ENCODE peak calls at places on chromosomes 12 and 14, in five cellular contexts. M is neuronal stem cell, O is trophoblast cell, Q is mesenchymal stem cell, G is H1. F is an unnamed sample. For H3K9me3, the result is how much of the 10 kb centered on the place peaks cover.

GRCh38 chr14:97788846-97789528 is 991.8 kb downstream of the VRK1 start:
- DNase-seq in M (no peak), Q (no peak), O (no peak), G (no peak), F (no peak)

GRCh38 chr12:57615637-57616036 is 4.4 kb downstream of the ARHGEF25 start:
- DNase-seq in G (no peak), O (no peak), M (no peak), Q (no peak), F (no peak)

GRCh38 chr12:6275609-6276246 is 34.8 kb upstream of the PLEKHG6 start:
- DNase-seq in G (no peak), Q (no peak), O (no peak), M (no peak), F (no peak)

GRCh38 chr12:121065345-121065744 is 26.3 kb upstream of the OASL start:
- DNase-seq in G (no peak), O (no peak), M (no peak), Q (no peak), F (no peak)

GRCh38 chr14:92945544-92945943 is 22.6 kb downstream of the CHGA start:
- DNase-seq in Q (no peak), O (no peak), M (no peak), G (no peak), F (no peak)

GRCh38 chr12:56581418-56582145 is 48.5 kb downstream of the BAZ2A start:
- DNase-seq in Q (no peak), M (no peak), G (no peak), O (no peak), F (no peak)

GRCh38 chr14:51792819-51793218 is 67.6 kb upstream of the GNG2 start:
- DNase-seq in Q (peak), O (no peak), G (no peak), M (no peak), F (no peak)

GRCh38 chr12:39764944-39765560 is 145.4 kb upstream of the ABCD2 start:
- DNase-seq in G (no peak), M (peak), Q (peak), O (peak), F (no peak)

GRCh38 chr12:13097526-13097925 is 5.9 kb downstream of the GSG1 start:
- DNase-seq in G (no peak), M (no peak), O (peak), Q (no peak), F (no peak)

GRCh38 chr14:96102071-96102856 is 63.1 kb downstream of the C14orf132 start:
- DNase-seq in G (no peak), Q (no peak), M (no peak), O (peak), F (no peak)

GRCh38 chr12:96143827-96144226 is 50.3 kb upstream of the ELK3 start:
- DNase-seq in O (no peak), Q (no peak), G (no peak), M (no peak), F (no peak)

GRCh38 chr12:96143392-96143791 is 50.8 kb upstream of the ELK3 start:
- DNase-seq in Q (no peak), O (no peak), G (no peak), M (no peak), F (no peak)

GRCh38 chr12:96140110-96140509 is 54.1 kb upstream of the ELK3 start:
- DNase-seq in M (no peak), O (no peak), G (no peak), Q (peak), F (no peak)

GRCh38 chr12:96136720-96137378 is 57.3 kb upstream of the ELK3 start:
- DNase-seq in Q (peak), M (no peak), G (no peak), O (no peak), F (no peak)

DNA sequence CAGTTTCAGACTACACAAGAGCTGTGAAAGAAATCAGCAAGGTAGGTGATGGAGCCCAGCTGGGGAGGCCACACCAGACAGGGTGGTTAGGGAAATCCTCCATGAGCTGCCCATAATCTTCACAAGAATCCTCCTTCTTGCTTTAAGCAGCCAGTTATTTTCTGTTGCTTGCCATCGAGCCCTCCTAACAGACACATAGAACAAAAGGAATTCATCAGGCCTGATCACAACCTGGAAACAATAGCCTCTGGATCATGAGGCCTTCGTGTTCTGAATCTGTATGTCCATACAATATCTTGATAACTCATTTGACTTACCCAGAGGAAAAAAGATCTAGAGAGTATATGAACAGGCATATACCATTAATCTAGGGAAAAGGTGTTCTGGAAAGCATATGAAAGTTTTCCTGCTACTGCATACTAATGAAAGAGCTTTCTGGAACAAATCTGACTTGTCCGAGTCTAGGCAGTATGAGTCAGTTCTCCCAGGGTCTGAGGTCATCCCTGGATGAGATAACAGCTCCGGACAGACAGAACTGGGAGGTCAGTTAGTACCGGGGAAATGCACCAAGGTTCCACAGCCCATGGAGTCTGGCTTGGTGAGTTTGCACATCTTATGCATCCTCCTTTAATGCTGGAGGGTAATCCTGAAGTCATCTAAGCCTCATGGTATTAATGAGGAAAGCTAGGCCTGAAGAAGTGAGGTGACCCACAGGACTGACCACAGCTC is 52.8 kb upstream of the ELK3 start:
- DNase-seq in M (no peak), G (no peak), Q (peak), O (peak), F (no peak)
- H2BK12ac ChIP-seq in M (no peak), G (no peak), Q (no peak), O (no peak), F (no peak)

GRCh38 chr12:124928095-124928911 is 13.9 kb upstream of the UBC start:
- DNase-seq in G (no peak), M (no peak), Q (no peak), O (peak), F (peak)
- H3K23ac ChIP-seq in G (no peak), M (no peak), Q (no peak), O (no peak), F (no peak)

GRCh38 chr14:62357362-62357761 is 595.1 kb downstream of the SNAPC1 start:
- DNase-seq in M (no peak), G (no peak), O (no peak), Q (no peak), F (no peak)
- H3K9me3 ChIP-seq in M (under half), G (under half), O (under half), Q (under half), F (under half)

GRCh38 chr12:48288387-48289268 is 62.1 kb downstream of the ZNF641 start:
- DNase-seq in O (no peak), M (no peak), G (no peak), Q (no peak), F (no peak)
- H2BK12ac ChIP-seq in O (no peak), M (no peak), G (no peak), Q (no peak), F (no peak)

DNA sequence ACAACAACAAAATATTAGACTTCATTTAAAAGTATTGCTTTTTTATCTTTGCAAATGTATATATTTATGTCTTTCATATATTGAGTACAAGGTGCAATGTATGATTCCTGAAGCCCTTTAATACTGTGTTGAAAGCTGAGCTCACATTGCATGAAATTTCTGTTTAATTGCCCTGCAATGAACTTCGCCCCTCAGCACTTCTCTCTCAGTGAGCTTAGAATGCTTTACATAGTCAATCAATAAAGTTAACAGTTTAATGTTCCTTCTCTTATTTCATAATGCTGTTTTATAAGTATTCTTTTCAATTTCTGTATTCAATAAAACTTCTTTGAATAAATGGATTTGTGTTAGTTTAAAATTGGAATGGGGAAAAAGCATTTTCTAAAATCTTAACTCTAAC is 607.1 kb downstream of the SOX5 start:
- DNase-seq in O (no peak), G (no peak), Q (no peak), M (no peak), F (no peak)
- H3K23ac ChIP-seq in O (no peak), G (no peak), Q (no peak), M (no peak), F (no peak)

DNA sequence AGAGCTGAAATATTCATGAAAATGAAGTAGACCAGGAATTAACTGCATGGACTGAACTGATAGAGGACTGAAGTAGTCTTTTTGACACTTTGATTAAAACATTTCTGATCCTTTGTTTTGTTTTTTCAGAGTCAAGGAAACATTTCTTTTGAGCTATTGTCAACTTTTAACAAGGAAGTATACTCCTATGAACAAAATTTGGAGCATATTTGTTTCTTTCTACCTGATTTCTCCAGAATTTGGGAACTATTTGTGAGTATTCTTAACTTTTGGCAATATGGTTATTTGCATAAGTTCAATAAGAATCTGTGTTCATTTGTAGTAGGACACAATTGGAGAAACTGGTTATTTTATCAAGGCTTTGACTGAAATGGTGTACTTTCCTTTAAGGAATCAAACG is 71.3 kb upstream of the HECTD1 start:
- DNase-seq in G (no peak), Q (no peak), O (no peak), M (no peak), F (no peak)
- H3K9me3 ChIP-seq in G (under half), Q (under half), O (under half), M (under half), F (under half)

DNA sequence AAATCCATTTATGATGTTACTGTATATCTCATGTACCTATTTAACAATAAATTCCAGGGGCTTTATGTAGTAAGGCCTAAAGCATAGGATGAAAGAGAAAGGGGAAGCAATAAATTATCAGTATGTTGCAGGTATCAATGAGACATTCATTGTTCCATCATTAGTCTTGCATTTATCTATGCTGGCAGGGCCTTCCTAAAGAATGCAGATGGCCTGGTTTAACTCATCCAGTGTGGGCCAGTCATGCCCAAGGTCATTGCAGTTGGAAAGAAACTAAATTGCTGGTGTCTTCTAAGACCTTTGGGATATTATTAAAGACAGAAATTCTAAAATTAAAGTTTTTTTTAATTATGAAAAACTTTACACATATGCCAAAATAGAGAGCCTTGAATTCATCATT is 98.3 kb downstream of the AVPR1A start:
- DNase-seq in M (no peak), Q (no peak), G (no peak), O (peak), F (no peak)
- H2BK12ac ChIP-seq in M (no peak), Q (no peak), G (no peak), O (no peak), F (no peak)

GRCh38 chr12:89412665-89413064 is 60.4 kb upstream of the DUSP6 start:
- DNase-seq in G (no peak), O (no peak), M (no peak), Q (no peak), F (no peak)
- H3K23ac ChIP-seq in G (no peak), O (no peak), M (no peak), Q (no peak), F (no peak)